ENCODE peak calls at places on chromosomes 7 and 10, in eight cellular contexts. G is suprapubic skin, M is body of pancreas, J is H54, X is stomach, O is right lobe of liver, Y is heart left ventricle, H is HepG2. B is an unnamed sample.

GRCh38 chr10:43042503-43043341 is 34.1 kb upstream of the RET start:
- DNase-seq in G (peak; percentile 72), M (no peak), J (no peak), X (peak; percentile 22), O (peak; percentile 29), Y (no peak), H (no peak), B (no peak)

GRCh38 chr10:76195990-76196389 is 764.6 kb downstream of the LRMDA start:
- DNase-seq in G (no peak), M (no peak), J (no peak), X (no peak), O (no peak), Y (no peak), H (no peak), B (no peak)

GRCh38 chr10:88076027-88076880 is 212.8 kb downstream of the PTEN start:
- DNase-seq in G (no peak), M (no peak), J (no peak), X (no peak), O (no peak), Y (no peak), H (no peak), B (no peak)

GRCh38 chr10:68348265-68348741 is 15.6 kb upstream of the PBLD start:
- DNase-seq in G (no peak), M (peak; percentile 41), J (peak; percentile 38), X (peak; percentile 36), O (no peak), Y (no peak), H (peak; percentile 48), B (peak; percentile 67)

GRCh38 chr10:48649349-48649944 is 35.2 kb upstream of the WDFY4 start:
- DNase-seq in G (no peak), M (no peak), J (no peak), X (no peak), O (no peak), Y (no peak), H (no peak), B (no peak)

GRCh38 chr7:130814753-130815152 is 80.7 kb upstream of the KLF14 start:
- DNase-seq in G (no peak), M (peak; percentile 6), J (peak; percentile 9), X (no peak), O (no peak), Y (no peak), H (no peak), B (peak; percentile 14)

GRCh38 chr7:16421333-16422099 is at the start of gene CRPPA:
- DNase-seq in G (no peak), M (peak; percentile 34), J (peak; percentile 27), X (no peak), O (peak; percentile 77), Y (peak; percentile 80), H (peak; percentile 34), B (peak; percentile 82)

GRCh38 chr7:5214641-5215040 is 24.6 kb downstream of the WIPI2 start:
- DNase-seq in G (peak; percentile 43), M (no peak), J (no peak), X (no peak), O (peak; percentile 29), Y (no peak), H (no peak), B (no peak)

GRCh38 chr7:157501576-157501975 is 164.8 kb downstream of the DNAJB6 start:
- DNase-seq in G (no peak), M (no peak), J (no peak), X (peak; percentile 13), O (peak; percentile 28), Y (no peak), H (no peak), B (no peak)

GRCh38 chr10:12795318-12795717 is 206.2 kb downstream of the CCDC3 start:
- DNase-seq in G (no peak), M (no peak), J (no peak), X (no peak), O (no peak), Y (no peak), H (no peak), B (no peak)

GRCh38 chr10:96292971-96293909 is 11.0 kb upstream of the DNTT start:
- DNase-seq in G (no peak), M (peak; percentile 45), J (peak; percentile 9), X (no peak), O (peak; percentile 52), Y (no peak), H (peak; percentile 70), B (peak; percentile 38)

GRCh38 chr10:70886921-70887665 is 1.3 kb downstream of the PCBD1 start:
- DNase-seq in G (no peak), M (no peak), J (no peak), X (no peak), O (no peak), Y (no peak), H (no peak), B (no peak)

GRCh38 chr7:108618056-108618455 is 48.4 kb downstream of the DNAJB9 start:
- DNase-seq in G (no peak), M (no peak), J (no peak), X (no peak), O (no peak), Y (no peak), H (no peak), B (no peak)

GRCh38 chr10:9198611-9199010 is 1144.1 kb downstream of the GATA3 start:
- DNase-seq in G (no peak), M (no peak), J (no peak), X (no peak), O (no peak), Y (no peak), H (no peak), B (no peak)

GRCh38 chr7:39073432-39073831 is 95.7 kb downstream of the POU6F2 start:
- DNase-seq in G (no peak), M (no peak), J (no peak), X (no peak), O (no peak), Y (no peak), H (no peak), B (no peak)

GRCh38 chr10:3783313-3783689 is 1.7 kb downstream of the KLF6 start:
- DNase-seq in G (no peak), M (peak; percentile 70), J (no peak), X (peak; percentile 65), O (peak; percentile 71), Y (peak; percentile 80), H (no peak), B (peak; percentile 85)

GRCh38 chr10:71217266-71218045 is 5.1 kb downstream of the UNC5B start:
- DNase-seq in G (peak; percentile 78), M (no peak), J (no peak), X (no peak), O (peak; percentile 42), Y (peak; percentile 64), H (no peak), B (no peak)

GRCh38 chr10:23310443-23310842 is 34.2 kb downstream of the C10orf67 start:
- DNase-seq in G (no peak), M (no peak), J (no peak), X (no peak), O (no peak), Y (no peak), H (no peak), B (no peak)

GRCh38 chr7:117061751-117062150 is 108.5 kb downstream of the ST7 start:
- DNase-seq in G (no peak), M (no peak), J (no peak), X (no peak), O (no peak), Y (no peak), H (no peak), B (no peak)

GRCh38 chr10:76668013-76668370 is 969.6 kb downstream of the KCNMA1 start:
- DNase-seq in G (no peak), M (peak; percentile 20), J (no peak), X (no peak), O (no peak), Y (no peak), H (no peak), B (no peak)

GRCh38 chr7:106317971-106318370 is 33.2 kb upstream of the NAMPT start:
- DNase-seq in G (no peak), M (no peak), J (no peak), X (no peak), O (no peak), Y (no peak), H (no peak), B (no peak)

GRCh38 chr10:28580825-28581224 is 47.9 kb downstream of the WAC start:
- DNase-seq in G (no peak), M (no peak), J (no peak), X (no peak), O (no peak), Y (no peak), H (no peak), B (no peak)

GRCh38 chr7:128791121-128791967 is 424 bp upstream of the CCDC136 start:
- DNase-seq in G (peak; percentile 87), M (peak; percentile 76), J (peak; percentile 74), X (peak; percentile 83), O (peak; percentile 69), Y (peak; percentile 91), H (no peak), B (peak; percentile 76)
- TF ChIP-seq POLR2A in G (no peak), M (peak; percentile 25), J (peak; percentile 64), X (no peak), O (no peak), Y (peak; percentile 51), H (no peak), B (no peak)

GRCh38 chr7:27030393-27031001 is 65.3 kb downstream of the HOXA1 start:
- DNase-seq in G (no peak), M (no peak), J (no peak), X (no peak), O (no peak), Y (no peak), H (no peak), B (no peak)
- TF ChIP-seq POLR2A in G (no peak), M (no peak), J (no peak), X (no peak), O (no peak), Y (no peak), H (no peak), B (no peak)

GRCh38 chr7:128398016-128398840 is 11.6 kb downstream of the IMPDH1 start:
- DNase-seq in G (no peak), M (peak; percentile 53), J (peak; percentile 70), X (peak; percentile 71), O (no peak), Y (no peak), H (no peak), B (peak; percentile 11)
- TF ChIP-seq POLR2A in G (no peak), M (no peak), J (no peak), X (no peak), O (no peak), Y (no peak), H (no peak), B (no peak)

DNA sequence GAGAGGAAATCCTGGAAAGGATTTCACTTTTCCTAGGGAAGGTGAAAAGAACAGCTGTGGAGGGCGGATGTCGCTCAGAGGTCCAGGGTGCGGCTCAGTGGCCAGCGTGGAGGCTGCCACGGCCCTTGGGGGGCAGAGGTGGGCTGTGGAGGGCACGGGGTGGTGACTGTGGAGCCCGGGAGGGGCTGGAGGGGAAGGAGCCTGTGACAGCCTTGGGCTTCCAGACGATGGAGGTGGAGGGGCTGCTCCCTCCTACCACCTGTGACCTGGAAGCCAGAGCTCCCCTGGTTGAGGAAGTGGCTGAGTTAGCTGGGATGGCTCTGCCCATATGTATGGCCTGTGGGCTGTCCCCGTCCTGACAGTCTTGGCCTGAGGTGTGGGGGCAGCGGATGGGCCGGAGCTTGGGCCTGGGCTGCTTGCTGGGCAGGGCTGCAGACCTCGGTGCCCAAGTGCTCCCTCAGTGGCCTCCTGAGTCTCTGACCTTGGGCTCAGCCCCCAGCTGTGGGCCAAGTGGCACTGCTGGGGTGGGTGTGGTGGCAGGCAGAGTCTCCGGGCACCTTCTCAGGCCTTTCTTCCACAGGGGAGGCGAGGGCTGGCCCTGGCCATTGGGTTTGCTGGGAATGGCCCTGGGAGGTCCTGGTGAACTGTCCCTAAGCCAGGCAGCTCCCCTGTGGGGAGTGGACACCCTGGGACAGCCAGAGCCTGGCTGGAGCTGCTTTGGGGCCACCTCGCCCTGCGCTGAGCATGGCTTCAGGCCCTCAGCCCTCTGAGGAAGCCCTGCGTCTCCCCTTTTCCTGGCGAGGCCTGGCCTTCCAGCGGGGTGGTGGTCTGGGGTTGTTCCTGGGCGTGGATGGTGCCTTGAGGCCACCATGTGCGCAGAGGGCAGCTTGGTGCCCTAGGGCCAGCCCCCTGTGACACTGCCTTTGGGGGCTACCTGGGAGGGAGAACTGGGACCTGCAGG is 3.9 kb downstream of the BRI3 start:
- DNase-seq in G (no peak), M (no peak), J (no peak), X (no peak), O (no peak), Y (no peak), H (no peak), B (no peak)
- TF ChIP-seq POLR2A in G (no peak), M (no peak), J (no peak), X (no peak), O (no peak), Y (no peak), H (no peak), B (no peak)

B was measured in erythroblast.